ENCODE peak calls at places on chromosome 13, in eight cellular contexts. W is ELR; A is COR-L47; F is RPMI8226; Z is pancreas; U is activated effector memory CD4-positive, alpha-beta T cell treated with Interleukin-2 at 50 U/mL for 16 hours; X is GM23248; B is kidney tubule cell. V is an unnamed sample.
A peak's percentile ranks its signal among the peaks of the same experiment; 100 is the strongest.

GRCh38 chr13:39815345-39816111 is 160.1 kb downstream of the COG6 start:
- DNase-seq in W (no peak), A (no peak), F (no peak), Z (no peak), U (no peak), X (no peak), B (no peak), V (no peak)

GRCh38 chr13:39253774-39254173 is 215.5 kb downstream of the NHLRC3 start:
- DNase-seq in W (peak; percentile 24), A (no peak), F (no peak), Z (no peak), U (no peak), X (peak; percentile 21), B (no peak), V (no peak)

GRCh38 chr13:111211789-111212516 is 96.8 kb downstream of the ARHGEF7 start:
- DNase-seq in W (peak; percentile 13), A (no peak), F (no peak), Z (no peak), U (no peak), X (no peak), B (no peak), V (no peak)

GRCh38 chr13:24618219-24618955 is 61.8 kb upstream of the ATP12A start:
- DNase-seq in W (peak; percentile 35), A (no peak), F (no peak), Z (no peak), U (peak; percentile 45), X (no peak), B (peak; percentile 42), V (no peak)

GRCh38 chr13:41742917-41743552 is 217.9 kb downstream of the VWA8 start:
- DNase-seq in W (no peak), A (no peak), F (no peak), Z (no peak), U (no peak), X (no peak), B (peak; percentile 52), V (no peak)

GRCh38 chr13:106566682-106567420 is 1.1 kb downstream of the ARGLU1 start:
- DNase-seq in W (peak; percentile 77), A (peak; percentile 35), F (peak; percentile 80), Z (no peak), U (peak; percentile 15), X (peak; percentile 84), B (peak; percentile 50), V (no peak)

GRCh38 chr13:91722267-91722884 is 324.0 kb downstream of the GPC5 start:
- DNase-seq in W (peak; percentile 36), A (peak; percentile 23), F (peak; percentile 43), Z (no peak), U (no peak), X (peak; percentile 55), B (peak; percentile 37), V (no peak)

GRCh38 chr13:109412232-109412935 is 374.0 kb downstream of the IRS2 start:
- DNase-seq in W (peak; percentile 22), A (peak; percentile 37), F (no peak), Z (peak; percentile 55), U (no peak), X (peak; percentile 31), B (peak; percentile 19), V (peak; percentile 33)

GRCh38 chr13:33911521-33911920 is 93.6 kb downstream of the RFC3 start:
- DNase-seq in W (no peak), A (no peak), F (no peak), Z (no peak), U (no peak), X (no peak), B (no peak), V (no peak)

GRCh38 chr13:41004875-41005693 is 14.0 kb downstream of the ELF1 start:
- DNase-seq in W (peak; percentile 32), A (no peak), F (peak; percentile 61), Z (no peak), U (no peak), X (no peak), B (no peak), V (no peak)

V was measured in smooth muscle cell of the brain vasculature.